ENCODE peak calls at places on chromosome 20, in seven cellular contexts. S is Panc1; K is right cardiac atrium; Z is brain microvascular endothelial cell; I is HCT116; V is naive thymus-derived CD4-positive, alpha-beta T cell; G is GM23248. B is an unnamed sample.

GRCh38 chr20:37379967-37380828 is 34.3 kb downstream of the SRC start:
- DNase-seq in S (no peak), K (no peak), Z (no peak), I (no peak), V (no peak), G (peak; percentile 45), B (no peak)

GRCh38 chr20:3243718-3244358 is 4.8 kb upstream of the SLC4A11 start:
- DNase-seq in S (no peak), K (no peak), Z (no peak), I (no peak), V (no peak), G (no peak), B (no peak)

GRCh38 chr20:46202758-46203509 is 84.8 kb downstream of the CD40 start:
- DNase-seq in S (no peak), K (peak; percentile 64), Z (no peak), I (no peak), V (no peak), G (peak; percentile 10), B (no peak)

GRCh38 chr20:44683263-44684046 is 31.7 kb upstream of the CCN5 start:
- DNase-seq in S (no peak), K (no peak), Z (no peak), I (peak; percentile 59), V (peak; percentile 48), G (peak; percentile 74), B (peak; percentile 64)

GRCh38 chr20:52747736-52748135 is 224.4 kb upstream of the TSHZ2 start:
- DNase-seq in S (no peak), K (peak; percentile 21), Z (no peak), I (no peak), V (no peak), G (peak; percentile 53), B (no peak)

GRCh38 chr20:57869951-57870315 is 160.1 kb upstream of the PMEPA1 start:
- DNase-seq in S (no peak), K (no peak), Z (no peak), I (no peak), V (no peak), G (no peak), B (no peak)

GRCh38 chr20:9236408-9236912 is 167.6 kb downstream of the PLCB4 start:
- DNase-seq in S (no peak), K (no peak), Z (no peak), I (no peak), V (no peak), G (no peak), B (no peak)

GRCh38 chr20:5316188-5317158 is at the start of gene PROKR2:
- DNase-seq in S (no peak), K (no peak), Z (no peak), I (no peak), V (no peak), G (peak; percentile 4), B (no peak)

GRCh38 chr20:44460795-44461141 is 14.9 kb upstream of the TTPAL start:
- DNase-seq in S (no peak), K (no peak), Z (no peak), I (peak; percentile 31), V (peak; percentile 31), G (peak; percentile 72), B (peak; percentile 16)

GRCh38 chr20:2798095-2798805 is 2.2 kb downstream of the CPXM1 start:
- DNase-seq in S (no peak), K (no peak), Z (no peak), I (no peak), V (no peak), G (no peak), B (no peak)

GRCh38 chr20:57476073-57476526 is 48.8 kb downstream of the CTCFL start:
- DNase-seq in S (no peak), K (no peak), Z (no peak), I (no peak), V (no peak), G (no peak), B (peak; percentile 79)

GRCh38 chr20:23094927-23095326 is 8.8 kb upstream of the CD93 start:
- DNase-seq in S (no peak), K (no peak), Z (no peak), I (no peak), V (no peak), G (no peak), B (no peak)

GRCh38 chr20:23112595-23112994 is 26.5 kb upstream of the CD93 start:
- DNase-seq in S (no peak), K (no peak), Z (no peak), I (no peak), V (no peak), G (no peak), B (no peak)

GRCh38 chr20:43969501-43969900 is 54.8 kb downstream of the TOX2 start:
- DNase-seq in S (no peak), K (no peak), Z (no peak), I (no peak), V (no peak), G (no peak), B (no peak)

GRCh38 chr20:58458342-58459057 is 56.7 kb downstream of the APCDD1L start:
- DNase-seq in S (no peak), K (no peak), Z (peak; percentile 41), I (no peak), V (no peak), G (no peak), B (peak; percentile 66)

GRCh38 chr20:36848078-36848660 is 27.8 kb upstream of the TLDC2 start:
- DNase-seq in S (no peak), K (peak; percentile 62), Z (peak; percentile 91), I (no peak), V (no peak), G (peak; percentile 95), B (peak; percentile 46)

GRCh38 chr20:56628015-56628872 is 862 bp upstream of the TFAP2C start:
- DNase-seq in S (no peak), K (no peak), Z (no peak), I (no peak), V (no peak), G (peak; percentile 66), B (no peak)

GRCh38 chr20:49278817-49279676 is 1.2 kb upstream of the ZNFX1 start:
- DNase-seq in S (no peak), K (peak; percentile 23), Z (peak; percentile 23), I (no peak), V (no peak), G (peak; percentile 69), B (no peak)

GRCh38 chr20:9139106-9139808 is 70.4 kb downstream of the PLCB4 start:
- DNase-seq in S (no peak), K (no peak), Z (no peak), I (no peak), V (no peak), G (no peak), B (no peak)

GRCh38 chr20:24148372-24148771 is 159.8 kb upstream of the GGTLC1 start:
- DNase-seq in S (no peak), K (no peak), Z (peak; percentile 18), I (no peak), V (no peak), G (no peak), B (no peak)

GRCh38 chr20:1241456-1241855 is 15.6 kb downstream of the RAD21L1 start:
- DNase-seq in S (no peak), K (no peak), Z (no peak), I (no peak), V (no peak), G (no peak), B (no peak)

GRCh38 chr20:51966296-51966971 is 164.1 kb upstream of the SALL4 start:
- DNase-seq in S (peak; percentile 65), K (peak; percentile 25), Z (peak; percentile 76), I (peak; percentile 81), V (no peak), G (peak; percentile 79), B (peak; percentile 77)

GRCh38 chr20:46590453-46590852 is 40.0 kb upstream of the OCSTAMP start:
- DNase-seq in S (no peak), K (no peak), Z (no peak), I (no peak), V (no peak), G (no peak), B (peak; percentile 49)

GRCh38 chr20:10466855-10467254 is 31.8 kb downstream of the SLX4IP start:
- DNase-seq in S (no peak), K (no peak), Z (no peak), I (no peak), V (no peak), G (no peak), B (peak; percentile 30)
- H3K27ac ChIP-seq in S (no peak overlapping the region), K (no peak overlapping the region), Z (no peak overlapping the region), I (no peak overlapping the region), V (no peak overlapping the region), G (no peak overlapping the region), B (no peak overlapping the region)

GRCh38 chr20:40895182-40895581 is 133.4 kb upstream of the TOP1 start:
- DNase-seq in S (no peak), K (no peak), Z (no peak), I (no peak), V (no peak), G (no peak), B (no peak)
- H3K27ac ChIP-seq in S (no peak overlapping the region), K (no peak overlapping the region), Z (no peak overlapping the region), I (no peak overlapping the region), V (no peak overlapping the region), G (no peak overlapping the region), B (no peak overlapping the region)

DNA sequence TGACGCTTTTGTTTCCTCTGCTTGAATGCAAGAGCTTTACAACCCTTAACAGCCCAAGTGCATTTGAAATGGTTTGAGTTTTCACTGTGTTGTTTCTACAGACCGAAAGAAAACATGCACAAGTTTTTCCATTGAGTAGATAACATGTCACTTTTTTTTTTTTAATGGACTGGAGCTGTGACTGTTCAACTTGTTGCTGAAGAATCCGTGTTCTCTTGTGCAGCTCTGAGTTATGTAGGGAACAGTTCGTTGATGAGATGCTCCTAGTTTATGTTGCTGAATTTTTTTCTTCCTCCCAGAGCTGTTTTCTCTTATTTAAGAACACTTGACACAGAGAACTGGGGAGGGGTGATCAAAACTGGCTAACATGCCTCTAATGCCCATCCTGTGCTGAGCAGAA is 89.3 kb downstream of the DTD1 start:
- DNase-seq in S (no peak), K (no peak), Z (no peak), I (no peak), V (no peak), G (no peak), B (no peak)
- H3K27ac ChIP-seq in S (no peak overlapping the region), K (no peak overlapping the region), Z (no peak overlapping the region), I (no peak overlapping the region), V (no peak overlapping the region), G (no peak overlapping the region), B (no peak overlapping the region)

GRCh38 chr20:17898548-17898994 is 70.0 kb downstream of the SNX5 start:
- DNase-seq in S (peak; percentile 53), K (peak; percentile 69), Z (peak; percentile 69), I (peak; percentile 56), V (peak; percentile 64), G (peak; percentile 85), B (peak; percentile 70)

GRCh38 chr20:17896247-17896723 is 72.3 kb downstream of the SNX5 start:
- DNase-seq in S (no peak), K (no peak), Z (no peak), I (no peak), V (no peak), G (peak; percentile 45), B (peak; percentile 90)

GRCh38 chr20:17897566-17898307 is 70.9 kb downstream of the SNX5 start:
- DNase-seq in S (no peak), K (no peak), Z (no peak), I (no peak), V (no peak), G (peak; percentile 13), B (no peak)

GRCh38 chr20:17895641-17896246 is 72.8 kb downstream of the SNX5 start:
- DNase-seq in S (no peak), K (peak; percentile 73), Z (peak; percentile 58), I (no peak), V (peak; percentile 8), G (peak; percentile 89), B (peak; percentile 73)

GRCh38 chr20:17896771-17897369 is 71.7 kb downstream of the SNX5 start:
- DNase-seq in S (peak; percentile 13), K (no peak), Z (no peak), I (no peak), V (no peak), G (peak; percentile 32), B (no peak)
- H3K27ac ChIP-seq in S (no peak overlapping the region), K (peak overlapping the region; percentile 79), Z (no peak overlapping the region), I (no peak overlapping the region), V (no peak overlapping the region), G (no peak overlapping the region), B (peak overlapping the region; percentile 80)

GRCh38 chr20:38979842-38980241 is 17.7 kb downstream of the DHX35 start:
- DNase-seq in S (no peak), K (no peak), Z (no peak), I (no peak), V (no peak), G (no peak), B (no peak)
- H3K27ac ChIP-seq in S (no peak overlapping the region), K (peak overlapping the region; percentile 45), Z (no peak overlapping the region), I (no peak overlapping the region), V (no peak overlapping the region), G (no peak overlapping the region), B (no peak overlapping the region)